ENCODE peak calls at places on chromosome 15, in six cellular contexts. I is Jurkat, Clone E6-1; G is EL; T is T follicular helper cell; X is myocyte; L is HuH-7. O is an unnamed sample.

GRCh38 chr15:66261056-66261455 is 7.5 kb upstream of the MEGF11 start:
- DNase-seq in G (no peak), X (no peak), L (no peak), T (no peak), I (no peak), O (no peak)

GRCh38 chr15:52678468-52679231 is 538 bp downstream of the ATOSA start:
- DNase-seq in G (peak), T (peak), I (no peak), L (peak), X (peak), O (peak)

GRCh38 chr15:45376300-45376928 is 1.9 kb downstream of the GATM start:
- DNase-seq in L (no peak), X (no peak), T (no peak), I (no peak), G (no peak), O (no peak)

GRCh38 chr15:65942436-65942835 is 73.1 kb downstream of the RAB11A start:
- DNase-seq in G (no peak), X (no peak), T (no peak), L (no peak), I (peak), O (no peak)

GRCh38 chr15:71294636-71295241 is 179.5 kb downstream of the THSD4 start:
- DNase-seq in I (no peak), X (peak), L (no peak), T (no peak), G (peak), O (no peak)

GRCh38 chr15:64461577-64462162 is 1.3 kb downstream of the ZNF609 start:
- DNase-seq in I (no peak), T (no peak), L (peak), G (no peak), X (peak), O (peak)

GRCh38 chr15:73052679-73053397 is 575 bp downstream of the NEO1 start:
- DNase-seq in I (peak), X (peak), G (peak), L (peak), T (peak), O (peak)

GRCh38 chr15:82649226-82649999 is 2.2 kb upstream of the CPEB1 start:
- DNase-seq in X (no peak), G (no peak), L (no peak), I (no peak), T (no peak), O (no peak)